ENCODE peak calls at places on chromosomes 11 and 22, in eight cellular contexts. E is AG04450, H is uterus, D is fibroblast of mammary gland, B is fibroblast of pulmonary artery, I is tibial nerve, U is hepatocyte, T is IMR-90. L is an unnamed sample.

GRCh38 chr11:1564535-1565172 is 7.4 kb downstream of the DUSP8 start:
- DNase-seq in E (peak), H (peak), D (peak), B (peak), I (no peak), U (peak), T (peak), L (peak)

GRCh38 chr11:118530180-118530682 is 761 bp upstream of the TMEM25 start:
- DNase-seq in E (no peak), H (no peak), D (peak), B (peak), I (no peak), U (no peak), T (peak), L (no peak)

GRCh38 chr11:101523634-101524260 is 60.1 kb downstream of the TRPC6 start:
- DNase-seq in E (no peak), H (no peak), D (no peak), B (no peak), I (no peak), U (no peak), T (no peak), L (no peak)

GRCh38 chr11:8964324-8965320 is at the start of gene TMEM9B:
- DNase-seq in E (no peak), H (peak), D (peak), B (peak), I (peak), U (peak), T (peak), L (peak)

GRCh38 chr11:978781-979180 is 53.1 kb downstream of the AP2A2 start:
- DNase-seq in E (no peak), H (no peak), D (no peak), B (no peak), I (no peak), U (no peak), T (no peak), L (no peak)

GRCh38 chr11:95364324-95365295 is 133.6 kb upstream of the SESN3 start:
- DNase-seq in E (no peak), H (no peak), D (peak), B (peak), I (no peak), U (peak), T (no peak), L (peak)

GRCh38 chr22:22156716-22157499 is 87.7 kb upstream of the VPREB1 start:
- DNase-seq in E (peak), H (no peak), D (peak), B (peak), I (no peak), U (peak), T (peak), L (peak)

GRCh38 chr22:24807284-24807950 is 1.4 kb downstream of the SGSM1 start:
- DNase-seq in E (no peak), H (peak), D (peak), B (peak), I (peak), U (peak), T (no peak), L (no peak)

GRCh38 chr22:30444632-30445437 is 19.3 kb downstream of the MTFP1 start:
- DNase-seq in E (no peak), H (no peak), D (peak), B (peak), I (no peak), U (peak), T (peak), L (no peak)

GRCh38 chr11:954392-955144 is 28.9 kb downstream of the AP2A2 start:
- DNase-seq in E (no peak), H (no peak), D (no peak), B (no peak), I (no peak), U (no peak), T (no peak), L (no peak)

GRCh38 chr11:29224739-29225384 is 792.0 kb downstream of the KCNA4 start:
- DNase-seq in E (no peak), H (no peak), D (no peak), B (no peak), I (no peak), U (no peak), T (no peak), L (no peak)

GRCh38 chr11:108565653-108566052 is 27.9 kb downstream of the EXPH5 start:
- DNase-seq in E (no peak), H (no peak), D (no peak), B (no peak), I (no peak), U (no peak), T (no peak), L (no peak)

DNA sequence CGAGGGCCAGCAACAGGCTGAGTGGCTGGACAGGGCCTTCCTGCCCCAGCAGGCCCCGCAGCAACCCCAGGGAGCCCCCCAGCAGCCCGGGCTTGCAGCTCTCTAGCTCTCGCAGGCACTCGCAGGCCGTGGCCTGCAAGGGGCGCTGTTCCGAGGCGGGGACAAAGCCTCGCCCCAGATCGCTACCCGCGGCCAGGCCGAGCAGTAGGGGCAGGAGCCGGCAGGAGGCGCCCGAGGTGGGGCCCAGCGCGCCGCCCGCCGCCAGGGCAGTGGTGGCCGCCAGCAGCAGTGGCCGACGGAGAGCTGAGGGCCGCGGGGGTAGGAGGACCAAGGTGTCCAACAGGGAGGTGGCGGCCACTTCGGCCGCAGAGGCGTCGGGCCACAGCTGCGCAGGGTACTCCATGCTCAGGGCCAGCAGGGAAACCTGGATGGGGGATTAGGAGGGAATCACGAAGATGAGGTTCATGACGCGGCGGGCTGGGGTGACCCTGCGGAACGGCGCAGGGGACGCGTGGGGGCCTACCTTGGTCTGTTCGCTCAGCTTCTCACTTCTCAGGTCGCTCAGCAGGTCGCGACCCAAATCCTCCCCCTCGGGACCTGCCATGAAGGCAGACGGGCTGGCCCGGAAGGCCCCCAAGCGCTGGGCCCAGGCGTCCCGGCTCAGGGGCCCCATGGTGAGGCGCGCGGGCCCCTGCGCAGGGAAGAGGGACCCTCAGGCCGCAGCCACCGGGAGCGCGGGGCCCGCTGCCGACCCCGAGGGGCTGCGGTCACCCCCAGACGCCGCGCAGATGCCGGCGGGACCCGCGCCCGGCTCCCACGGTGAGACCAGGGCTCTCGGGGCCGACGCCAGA is 632 bp downstream of the AP5B1 start:
- DNase-seq in E (peak), H (peak), D (peak), B (peak), I (peak), U (peak), T (peak), L (no peak)
- H3K4me3 ChIP-seq in E (peak), H (peak), D (peak), B (peak), I (peak), U (peak), T (peak), L (peak)

DNA sequence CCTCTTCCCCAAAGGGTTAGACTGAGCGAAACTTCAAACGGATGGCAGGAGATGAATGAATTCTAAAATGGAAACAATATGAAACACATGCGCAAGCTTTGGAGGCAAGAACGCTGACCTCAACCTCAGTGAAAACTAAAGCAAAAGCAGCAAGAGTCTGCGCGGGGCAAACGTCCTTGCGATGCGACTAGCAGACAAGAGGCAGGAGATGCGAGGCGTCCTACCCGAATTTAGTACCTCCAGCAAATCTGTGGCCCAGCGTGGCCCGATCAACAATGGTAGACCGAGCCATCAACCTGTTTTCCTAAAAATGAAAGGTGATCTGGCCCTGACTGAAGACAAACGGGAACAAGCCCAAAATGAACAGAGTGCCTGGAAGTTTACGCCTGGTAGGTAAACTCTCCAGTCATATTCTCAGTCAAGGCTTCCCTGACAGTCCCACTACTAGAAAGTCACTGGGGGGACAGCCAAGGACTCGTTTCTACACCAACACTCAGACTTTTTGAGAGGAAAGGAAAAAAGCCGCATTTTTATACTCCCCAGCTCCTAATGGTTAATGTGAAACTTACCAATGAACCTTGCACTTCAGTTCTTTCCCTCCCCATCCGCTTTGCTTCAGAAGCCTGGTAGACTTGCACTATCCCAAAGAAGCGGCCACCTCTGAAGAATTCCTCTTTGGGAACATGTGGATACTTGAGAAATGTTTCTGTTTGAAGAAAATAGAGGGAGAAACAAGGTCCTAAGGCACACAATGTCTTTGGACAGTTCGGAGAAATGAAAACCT is 11.5 kb downstream of the MMP3 start:
- DNase-seq in E (no peak), H (no peak), D (peak), B (no peak), I (no peak), U (no peak), T (no peak), L (no peak)
- TF ChIP-seq CTCF in E (no peak), H (no peak), D (no peak), B (no peak), I (peak), U (no peak), T (no peak), L (no peak)

GRCh38 chr11:7577226-7577882 is 63.6 kb downstream of the PPFIBP2 start:
- DNase-seq in E (no peak), H (peak), D (peak), B (peak), I (peak), U (peak), T (no peak), L (no peak)
- H3K4me3 ChIP-seq in E (peak), H (peak), D (peak), B (peak), I (peak), U (peak), T (peak), L (no peak)

GRCh38 chr11:123880912-123881311 is 4.6 kb downstream of the TMEM225 start:
- DNase-seq in E (no peak), H (no peak), D (no peak), B (no peak), I (no peak), U (no peak), T (no peak), L (no peak)
- TF ChIP-seq CTCF in E (no peak), H (no peak), D (no peak), B (no peak), I (no peak), U (no peak), T (no peak), L (no peak)

GRCh38 chr11:113153847-113154246 is 160.5 kb upstream of the TTC12 start:
- DNase-seq in E (no peak), H (no peak), D (no peak), B (peak), I (no peak), U (no peak), T (no peak), L (no peak)
- H3K4me3 ChIP-seq in E (no peak), H (no peak), D (no peak), B (no peak), I (no peak), U (no peak), T (no peak), L (no peak)

GRCh38 chr22:44730034-44730433 is 22.3 kb upstream of the ARHGAP8 start:
- DNase-seq in E (no peak), H (no peak), D (no peak), B (no peak), I (no peak), U (no peak), T (no peak), L (no peak)
- TF ChIP-seq CTCF in E (no peak), H (no peak), D (no peak), B (no peak), I (peak), U (no peak), T (no peak), L (no peak)